ENCODE peak calls at places on chromosomes 6 and 20, in eight cellular contexts. U, K, O, Y, A, L, D and C are unnamed samples.

GRCh38 chr20:25486377-25486776 is 78.9 kb downstream of the GINS1 start:
- DNase-seq in L (no peak), A (no peak), D (peak; percentile 44), U (no peak), K (peak; percentile 65), Y (no peak), O (no peak), C (no peak)

GRCh38 chr20:18504479-18505060 is 3.2 kb upstream of the SEC23B start:
- DNase-seq in K (peak; percentile 55), D (peak; percentile 72), Y (no peak), L (no peak), O (peak; percentile 34), A (no peak), U (no peak), C (no peak)

GRCh38 chr6:40395066-40395697 is 192.0 kb downstream of the LRFN2 start:
- DNase-seq in A (peak; percentile 33), Y (no peak), D (no peak), U (no peak), K (no peak), L (peak; percentile 26), O (no peak), C (no peak)

GRCh38 chr20:50891138-50891537 is 40.1 kb downstream of the ADNP start:
- DNase-seq in D (no peak), L (no peak), O (no peak), K (peak; percentile 55), Y (no peak), U (no peak), A (no peak), C (peak; percentile 29)

GRCh38 chr20:4516851-4517250 is 204.9 kb upstream of the PRND start:
- DNase-seq in U (no peak), L (no peak), A (peak; percentile 58), K (no peak), D (no peak), O (no peak), Y (no peak), C (no peak)

GRCh38 chr6:135498178-135498841 is 770 bp upstream of the AHI1 start:
- DNase-seq in K (peak; percentile 98), D (no peak), L (peak; percentile 53), O (peak; percentile 74), A (peak; percentile 82), U (peak; percentile 56), Y (peak; percentile 28), C (peak; percentile 88)

GRCh38 chr6:70310063-70310694 is 7.3 kb upstream of the COL9A1 start:
- DNase-seq in L (no peak), A (peak; percentile 72), K (peak; percentile 81), D (no peak), O (peak; percentile 24), U (peak; percentile 8), Y (no peak), C (peak; percentile 55)

GRCh38 chr20:44911264-44911921 is 1.5 kb downstream of the PABPC1L start:
- DNase-seq in U (peak; percentile 88), K (peak; percentile 70), D (peak; percentile 34), O (peak; percentile 85), Y (peak; percentile 70), L (peak; percentile 53), A (peak; percentile 48), C (peak; percentile 24)

GRCh38 chr6:142246960-142247359 is 54.8 kb upstream of the ADGRG6 start:
- DNase-seq in U (no peak), L (no peak), A (no peak), Y (no peak), K (no peak), D (no peak), O (no peak), C (no peak)

GRCh38 chr6:20866940-20867630 is 332.8 kb downstream of the CDKAL1 start:
- DNase-seq in L (no peak), K (no peak), D (no peak), A (peak; percentile 52), Y (no peak), O (no peak), U (no peak), C (no peak)

GRCh38 chr6:167098825-167099225 is 24.1 kb upstream of the CCR6 start:
- DNase-seq in U (no peak), D (no peak), O (no peak), Y (no peak), A (no peak), L (no peak), K (no peak), C (no peak)

GRCh38 chr20:44370639-44371218 is 15.2 kb downstream of the HNF4A start:
- DNase-seq in A (peak; percentile 55), L (no peak), O (peak; percentile 82), Y (no peak), U (no peak), D (peak; percentile 38), K (peak; percentile 10), C (no peak)

GRCh38 chr6:903746-904145 is 210.8 kb upstream of the EXOC2 start:
- DNase-seq in L (no peak), A (no peak), U (peak; percentile 23), Y (no peak), D (no peak), O (no peak), K (peak; percentile 67), C (no peak)

DNA sequence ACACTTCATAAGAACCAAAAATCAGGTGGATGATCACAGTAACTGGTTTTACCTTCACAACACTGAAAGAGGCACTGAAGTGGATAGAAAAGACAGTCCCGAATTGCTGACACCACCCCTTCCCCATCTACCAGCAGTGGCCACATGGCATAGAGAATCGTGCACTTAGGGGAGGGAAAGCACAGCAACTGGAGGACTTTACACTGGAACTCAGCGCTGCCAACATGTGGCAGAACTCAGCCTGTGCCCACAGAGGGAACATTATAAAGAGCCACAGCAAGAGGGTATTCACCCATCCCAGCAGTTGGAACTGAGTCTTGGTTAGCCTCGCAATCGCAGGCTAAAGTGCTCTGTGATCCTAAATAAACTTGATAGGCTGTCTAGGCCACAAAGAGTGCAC is 6.5 kb upstream of the KIAA1586 start:
- DNase-seq in Y (no peak), K (peak; percentile 11), L (no peak), O (no peak), A (no peak), D (no peak), U (no peak), C (no peak)
- TF ChIP-seq CTCF in Y (no peak), K (peak; percentile 23), L (no peak), O (no peak), A (peak; percentile 16), D (no peak), U (no peak), C (no peak)

GRCh38 chr6:55958790-55959189 is 83.4 kb upstream of the BMP5 start:
- DNase-seq in U (no peak), Y (no peak), D (no peak), L (no peak), K (no peak), A (no peak), O (no peak), C (no peak)

GRCh38 chr6:55964136-55964535 is 88.7 kb upstream of the BMP5 start:
- DNase-seq in D (no peak), Y (no peak), K (no peak), U (no peak), O (no peak), L (no peak), A (no peak), C (no peak)

GRCh38 chr6:55960344-55960743 is 85.0 kb upstream of the BMP5 start:
- DNase-seq in O (no peak), L (no peak), U (no peak), Y (no peak), K (no peak), D (no peak), A (no peak), C (no peak)

GRCh38 chr6:55957961-55958422 is 82.6 kb upstream of the BMP5 start:
- DNase-seq in L (no peak), A (no peak), K (no peak), O (no peak), Y (no peak), U (no peak), D (no peak), C (peak; percentile 7)

GRCh38 chr6:55963301-55963700 is 87.9 kb upstream of the BMP5 start:
- DNase-seq in U (no peak), D (no peak), L (no peak), Y (no peak), K (peak; percentile 45), A (peak; percentile 10), O (no peak), C (no peak)
- TF ChIP-seq CTCF in U (no peak), D (no peak), L (no peak), Y (peak; percentile 49), K (peak; percentile 70), A (peak; percentile 41), O (no peak), C (peak; percentile 54)

GRCh38 chr20:1426231-1426849 is 33.5 kb upstream of the FKBP1A start:
- DNase-seq in L (no peak), Y (no peak), K (no peak), A (no peak), U (no peak), D (no peak), O (no peak), C (no peak)

GRCh38 chr20:1430004-1430451 is 36.6 kb downstream of the NSFL1C start:
- DNase-seq in D (no peak), O (no peak), U (no peak), L (no peak), K (peak; percentile 85), Y (no peak), A (no peak), C (peak; percentile 40)

GRCh38 chr20:1424336-1424735 is 31.5 kb upstream of the FKBP1A start:
- DNase-seq in K (no peak), O (no peak), A (peak; percentile 59), D (no peak), U (no peak), Y (no peak), L (no peak), C (no peak)

GRCh38 chr20:1429143-1429728 is 36.4 kb upstream of the FKBP1A start:
- DNase-seq in K (no peak), L (no peak), Y (no peak), A (peak; percentile 54), U (no peak), D (no peak), O (peak; percentile 32), C (no peak)

GRCh38 chr20:1427457-1428054 is 34.7 kb upstream of the FKBP1A start:
- DNase-seq in L (no peak), K (peak; percentile 93), O (no peak), A (no peak), Y (no peak), D (no peak), U (no peak), C (peak; percentile 15)
- TF ChIP-seq CTCF in L (no peak), K (peak; percentile 26), O (no peak), A (no peak), Y (no peak), D (no peak), U (no peak), C (peak; percentile 13)

GRCh38 chr6:35919085-35919826 is 1.6 kb downstream of the SRPK1 start:
- DNase-seq in K (peak; percentile 53), Y (no peak), L (no peak), D (no peak), O (no peak), A (peak; percentile 89), U (peak; percentile 36), C (no peak)
- TF ChIP-seq CTCF in K (no peak), Y (no peak), L (no peak), D (no peak), O (no peak), A (no peak), U (no peak), C (no peak)